ENCODE peak calls at places on chromosomes 5 and 9, in nine cellular contexts. R is erythroblast; F is Panc1; S is activated CD8-positive, alpha-beta memory T cell treated with anti-CD3 and anti-CD28 coated beads for 48 hours; D is right lobe of liver; Q is cardiac fibroblast; B is HuH-7; O is thoracic aorta; K is ACHN. I is an unnamed sample.

GRCh38 chr5:6843821-6844220 is 130.6 kb downstream of the TENT4A start:
- DNase-seq in D (no peak), S (no peak), O (no peak), B (no peak), Q (no peak), R (no peak), K (no peak), F (no peak), I (no peak)

GRCh38 chr5:15731686-15732085 is 231.7 kb downstream of the FBXL7 start:
- DNase-seq in R (no peak), Q (no peak), K (no peak), D (no peak), O (no peak), F (no peak), B (no peak), S (no peak), I (no peak)

GRCh38 chr9:77475641-77476473 is 172.3 kb downstream of the GNA14 start:
- DNase-seq in R (no peak), B (no peak), D (no peak), S (no peak), K (no peak), O (no peak), Q (peak; percentile 91), F (no peak), I (no peak)

GRCh38 chr5:144331361-144331760 is 160.7 kb downstream of the KCTD16 start:
- DNase-seq in K (no peak), F (no peak), B (no peak), D (no peak), S (no peak), O (no peak), Q (no peak), R (no peak), I (no peak)

GRCh38 chr9:94761506-94761905 is 35.0 kb downstream of the AOPEP start:
- DNase-seq in K (no peak), O (no peak), F (no peak), Q (peak; percentile 60), S (no peak), D (no peak), B (no peak), R (no peak), I (peak; percentile 58)

GRCh38 chr9:32928145-32928763 is 73.2 kb downstream of the APTX start:
- DNase-seq in S (no peak), O (no peak), Q (peak; percentile 44), D (no peak), R (no peak), B (no peak), K (no peak), F (no peak), I (no peak)

GRCh38 chr5:95631991-95632675 is 12.2 kb downstream of the GPR150 start:
- DNase-seq in F (no peak), S (peak; percentile 42), D (no peak), K (peak; percentile 20), B (no peak), O (no peak), R (peak; percentile 68), Q (peak; percentile 92), I (peak; percentile 41)

GRCh38 chr5:103120607-103121200 is 603 bp downstream of the PPIP5K2 start:
- DNase-seq in F (no peak), B (no peak), K (peak; percentile 37), O (no peak), D (no peak), Q (peak; percentile 25), S (no peak), R (peak; percentile 63), I (peak; percentile 31)

GRCh38 chr9:94149696-94150095 is 65.4 kb downstream of the PTPDC1 start:
- DNase-seq in R (no peak), B (no peak), O (no peak), Q (no peak), F (no peak), D (no peak), S (no peak), K (no peak), I (no peak)

GRCh38 chr5:96788112-96788749 is 19.5 kb downstream of the ERAP1 start:
- DNase-seq in K (no peak), F (no peak), D (no peak), R (no peak), S (no peak), O (no peak), Q (peak; percentile 41), B (no peak), I (peak; percentile 66)

GRCh38 chr9:106287108-106287631 is 575.8 kb upstream of the ZNF462 start:
- DNase-seq in Q (no peak), D (no peak), R (no peak), B (no peak), O (no peak), K (no peak), F (no peak), S (no peak), I (peak; percentile 31)

GRCh38 chr5:164597293-164597900 is 1092.0 kb downstream of the MAT2B start:
- DNase-seq in D (no peak), O (no peak), B (peak; percentile 9), Q (peak; percentile 1), S (no peak), R (peak; percentile 20), K (peak; percentile 24), F (no peak), I (peak; percentile 7)

GRCh38 chr5:96942078-96942477 is 6.2 kb downstream of the LNPEP start:
- DNase-seq in F (no peak), O (no peak), D (no peak), K (no peak), R (no peak), S (no peak), Q (no peak), B (no peak), I (no peak)

GRCh38 chr5:146221234-146221633 is 17.8 kb downstream of the RBM27 start:
- DNase-seq in F (no peak), B (no peak), O (no peak), Q (no peak), D (no peak), K (no peak), R (no peak), S (no peak), I (no peak)

GRCh38 chr5:135662104-135662503 is 83.3 kb upstream of the CXCL14 start:
- DNase-seq in S (no peak), K (no peak), D (no peak), B (no peak), Q (no peak), O (no peak), R (no peak), F (no peak), I (no peak)

GRCh38 chr5:141814064-141814982 is 63.9 kb downstream of the PCDH1 start:
- DNase-seq in Q (peak; percentile 35), R (peak; percentile 63), F (peak; percentile 22), S (peak; percentile 10), B (peak; percentile 85), D (peak; percentile 67), O (no peak), K (peak; percentile 60), I (peak; percentile 13)

GRCh38 chr9:127730262-127730661 is 4.8 kb downstream of the TOR2A start:
- DNase-seq in B (no peak), F (no peak), D (no peak), S (no peak), Q (no peak), R (no peak), K (no peak), O (no peak), I (no peak)

I was measured in amniotic epithelial cell.